ENCODE peak calls at places on chromosomes 12 and 14, in five cellular contexts. W is breast epithelium, D is GM23248, P is left ventricle myocardium inferior, V is uterus. N is an unnamed sample. For H3K4me1, the result is how much of the 10 kb centered on the place peaks cover.

GRCh38 chr12:49925433-49926194 is 21.9 kb upstream of the FAIM2 start:
- DNase-seq in D (no peak), P (no peak), W (no peak), V (no peak), N (no peak)

GRCh38 chr14:20477211-20477876 is 8.1 kb downstream of the PNP start:
- DNase-seq in V (no peak), W (no peak), D (peak), P (peak), N (no peak)

GRCh38 chr12:84658877-84659276 is 253.7 kb downstream of the SLC6A15 start:
- DNase-seq in D (no peak), W (no peak), V (no peak), P (no peak), N (no peak)

GRCh38 chr12:41365653-41366131 is 177.6 kb downstream of the PDZRN4 start:
- DNase-seq in P (no peak), V (no peak), D (no peak), W (no peak), N (no peak)

GRCh38 chr12:130301577-130301976 is 36.1 kb upstream of the PIWIL1 start:
- DNase-seq in D (no peak), P (no peak), W (no peak), V (no peak), N (no peak)

GRCh38 chr12:96456265-96456974 is 33.0 kb upstream of the CFAP54 start:
- DNase-seq in V (no peak), P (no peak), W (no peak), D (no peak), N (no peak)

GRCh38 chr12:48890657-48891418 is 25.2 kb upstream of the RND1 start:
- DNase-seq in D (peak), W (peak), V (peak), P (peak), N (peak)

GRCh38 chr14:96265387-96265786 is 9.4 kb downstream of the BDKRB1 start:
- DNase-seq in P (no peak), D (no peak), W (no peak), V (no peak), N (no peak)

GRCh38 chr14:55340482-55340881 is 69.3 kb downstream of the FBXO34 start:
- DNase-seq in W (no peak), V (no peak), P (no peak), D (no peak), N (no peak)

GRCh38 chr14:100669011-100669412 is 57.7 kb upstream of the DLK1 start:
- DNase-seq in P (no peak), D (no peak), V (no peak), W (no peak), N (no peak)

GRCh38 chr14:21498540-21499526 is 12.3 kb downstream of the METTL3 start:
- DNase-seq in V (no peak), D (peak), P (no peak), W (no peak), N (no peak)

GRCh38 chr14:51224551-51224950 is 15.5 kb upstream of the TMX1 start:
- DNase-seq in V (no peak), W (no peak), P (no peak), D (peak), N (no peak)

GRCh38 chr12:131714759-131715158 is 3.9 kb downstream of the SFSWAP start:
- DNase-seq in D (no peak), P (no peak), V (no peak), W (no peak), N (no peak)

GRCh38 chr12:40723001-40723400 is 30.8 kb downstream of the CNTN1 start:
- DNase-seq in W (no peak), V (no peak), P (no peak), D (no peak), N (no peak)

GRCh38 chr12:12305568-12306300 is 38.9 kb upstream of the LRP6 start:
- DNase-seq in D (no peak), V (no peak), W (no peak), P (no peak), N (no peak)

GRCh38 chr12:124651508-124652273 is 84.3 kb upstream of the NCOR2 start:
- DNase-seq in D (no peak), V (no peak), W (no peak), P (no peak), N (no peak)

GRCh38 chr12:96211989-96212388 is 17.8 kb downstream of the ELK3 start:
- DNase-seq in W (no peak), D (no peak), V (no peak), P (no peak), N (no peak)

DNA sequence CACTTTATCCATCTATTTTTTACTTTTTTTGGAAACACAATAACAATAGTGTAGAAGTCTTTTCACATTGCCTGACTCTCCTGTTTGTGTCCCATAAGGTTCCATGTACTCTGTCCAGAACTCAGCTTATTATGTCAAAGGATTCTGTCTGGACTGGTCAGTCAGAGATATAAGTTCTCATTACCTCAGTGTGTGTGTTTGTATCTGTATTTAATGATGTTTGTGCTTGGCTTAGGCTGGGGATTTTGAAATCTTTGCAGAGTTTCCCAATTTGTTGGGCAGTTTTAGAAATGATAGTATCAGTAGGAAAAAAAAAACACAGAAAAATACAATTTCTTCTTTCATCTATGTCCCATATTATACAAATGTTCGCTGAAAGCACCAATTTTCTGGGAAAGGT is 120.9 kb downstream of the RAD51B start:
- DNase-seq in W (no peak), V (no peak), P (no peak), D (peak), N (no peak)
- H3K4me1 ChIP-seq in W (under half), V (under half), P (under half), D (under half), N (under half)

DNA sequence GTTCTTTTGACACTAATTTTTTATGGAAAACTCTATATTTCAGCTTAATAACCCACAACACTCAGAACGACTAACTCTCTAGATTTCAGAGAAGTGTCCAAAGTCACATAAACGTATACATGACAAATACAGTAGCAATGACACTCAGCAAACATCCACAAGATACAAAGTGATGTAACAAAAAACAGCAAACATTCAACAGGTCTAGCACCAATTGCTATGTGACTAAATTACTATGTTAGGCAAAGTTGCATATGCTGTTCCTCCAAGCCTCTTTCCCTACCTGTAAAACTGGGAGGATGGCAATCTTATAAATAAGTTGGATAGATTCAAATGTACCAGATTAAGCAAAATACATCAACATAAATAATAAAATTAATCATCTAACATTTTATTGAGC is 1.7 kb downstream of the RECQL start:
- DNase-seq in V (no peak), W (no peak), D (no peak), P (no peak), N (no peak)
- H3K4me1 ChIP-seq in V (under half), W (under half), D (under half), P (half or more), N (under half)

GRCh38 chr12:103928736-103929050 is 1.5 kb upstream of the HSP90B1 start:
- DNase-seq in D (no peak), P (peak), W (no peak), V (peak), N (peak)

GRCh38 chr12:103930787-103931536 is 752 bp downstream of the HSP90B1 start:
- DNase-seq in W (peak), P (peak), V (peak), D (peak), N (peak)

GRCh38 chr12:103929909-103930786 is at the start of gene HSP90B1:
- DNase-seq in P (peak), W (peak), D (peak), V (peak), N (peak)

GRCh38 chr12:103929051-103929908 is 930 bp upstream of the HSP90B1 start:
- DNase-seq in D (peak), W (peak), V (peak), P (peak), N (peak)

DNA sequence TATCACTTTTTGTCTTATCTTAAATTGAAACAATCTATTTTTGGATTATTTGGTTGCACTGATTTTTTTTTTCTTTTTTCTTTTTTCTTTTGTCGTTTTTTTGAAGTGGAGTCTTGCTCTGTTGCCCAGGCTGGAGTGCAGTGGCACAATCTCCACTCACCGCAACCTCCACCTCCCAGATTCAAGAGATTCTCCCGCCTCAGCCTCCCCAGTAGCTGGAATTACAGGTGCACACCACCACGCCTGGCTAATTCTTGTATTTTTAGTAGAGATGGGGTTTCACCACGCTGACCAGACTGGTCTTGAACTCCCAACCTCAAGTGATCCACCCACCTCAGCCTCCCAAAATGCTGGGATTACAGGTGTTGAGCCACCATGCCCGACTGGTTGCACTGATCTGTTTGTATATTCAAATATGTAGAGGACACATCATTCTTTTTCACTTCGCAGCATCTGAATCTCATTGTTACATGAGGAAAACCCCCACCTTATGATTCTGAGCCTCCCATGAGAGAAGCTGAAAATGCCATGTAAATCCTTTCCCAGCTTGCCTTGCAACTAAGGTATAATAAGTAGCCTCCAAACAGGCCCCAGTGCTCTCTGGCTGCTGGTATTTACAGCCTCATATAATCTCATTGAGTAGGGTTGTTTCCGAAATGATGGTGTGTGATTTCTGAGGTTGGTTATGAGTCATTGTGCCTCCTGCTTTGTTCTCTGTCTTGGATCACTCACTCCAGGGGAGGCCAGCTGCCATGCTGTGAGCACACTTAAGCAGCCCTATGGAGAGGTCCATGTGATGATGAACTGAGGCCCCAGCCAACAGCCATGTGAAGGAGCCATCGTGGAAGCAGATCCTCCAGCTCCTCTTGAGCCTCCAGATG is 5.2 kb upstream of the HSP90B1 start:
- DNase-seq in W (no peak), V (no peak), D (peak), P (no peak), N (no peak)
- H3K4me1 ChIP-seq in W (under half), V (under half), D (under half), P (under half), N (under half)

GRCh38 chr12:53107122-53107521 is 3.8 kb downstream of the SOAT2 start:
- DNase-seq in V (no peak), D (no peak), P (no peak), W (no peak), N (no peak)

GRCh38 chr12:53103860-53104305 is 597 bp downstream of the SOAT2 start:
- DNase-seq in W (no peak), D (no peak), P (no peak), V (no peak), N (no peak)

GRCh38 chr12:53105256-53105655 is 2.0 kb downstream of the SOAT2 start:
- DNase-seq in D (no peak), W (no peak), P (no peak), V (no peak), N (no peak)

GRCh38 chr12:53102883-53103807 is at the start of gene SOAT2:
- DNase-seq in D (no peak), V (no peak), W (no peak), P (no peak), N (no peak)

GRCh38 chr12:53105712-53106439 is 2.6 kb downstream of the SOAT2 start:
- DNase-seq in V (no peak), P (no peak), D (no peak), W (no peak), N (no peak)
- H3K4me1 ChIP-seq in V (under half), P (under half), D (under half), W (under half), N (under half)